ENCODE peak calls at places on chromosomes 11 and 22, in six cellular contexts. W, V, Z, N, G and E are unnamed samples.

GRCh38 chr11:69242583-69242940 is 51.4 kb upstream of the MYEOV start:
- DNase-seq in Z (no peak), N (no peak), W (no peak), G (no peak), V (no peak), E (no peak)

GRCh38 chr11:15654397-15654915 is 539.7 kb downstream of the INSC start:
- DNase-seq in N (no peak), Z (no peak), W (no peak), G (no peak), V (no peak), E (no peak)

GRCh38 chr22:22576244-22576988 is 17.4 kb upstream of the PRAME start:
- DNase-seq in N (peak), V (no peak), W (peak), G (peak), Z (peak), E (no peak)

GRCh38 chr22:44479662-44480061 is 18.4 kb downstream of the RTL6 start:
- DNase-seq in N (no peak), G (no peak), V (no peak), W (no peak), Z (no peak), E (no peak)

GRCh38 chr11:34251640-34251980 is 106.2 kb downstream of the ABTB2 start:
- DNase-seq in G (no peak), W (no peak), V (no peak), Z (no peak), N (no peak), E (no peak)

GRCh38 chr22:19122752-19123492 is 710 bp upstream of the DGCR2 start:
- DNase-seq in G (peak), V (no peak), N (no peak), Z (peak), W (no peak), E (no peak)

GRCh38 chr11:74819400-74819799 is 70.8 kb downstream of the RNF169 start:
- DNase-seq in W (no peak), G (no peak), Z (no peak), N (peak), V (no peak), E (no peak)

GRCh38 chr11:2689551-2690260 is 10.1 kb downstream of the KCNQ1OT1 start:
- DNase-seq in N (no peak), G (no peak), Z (no peak), W (no peak), V (no peak), E (no peak)

GRCh38 chr11:67022341-67022933 is 497 bp upstream of the SYT12 start:
- DNase-seq in V (no peak), Z (peak), G (no peak), W (peak), N (no peak), E (no peak)

GRCh38 chr11:90556612-90557011 is 333.8 kb upstream of the CHORDC1 start:
- DNase-seq in Z (no peak), W (no peak), V (no peak), G (no peak), N (no peak), E (no peak)

GRCh38 chr11:10654211-10655150 is 39.1 kb downstream of the IRAG1 start:
- DNase-seq in Z (peak), W (peak), N (peak), V (peak), G (peak), E (peak)

GRCh38 chr22:42330953-42331525 is 60.6 kb upstream of the TCF20 start:
- DNase-seq in Z (no peak), N (no peak), V (no peak), G (no peak), W (no peak), E (no peak)

GRCh38 chr11:70928854-70929598 is 323.4 kb downstream of the SHANK2 start:
- DNase-seq in G (no peak), Z (no peak), V (no peak), W (no peak), N (no peak), E (no peak)

GRCh38 chr11:72834905-72835304 is 20.7 kb downstream of the ATG16L2 start:
- DNase-seq in W (no peak), Z (no peak), V (no peak), G (no peak), N (no peak), E (no peak)

GRCh38 chr11:121661796-121662508 is 209.2 kb upstream of the SORL1-AS1 start:
- DNase-seq in W (no peak), N (no peak), Z (no peak), G (no peak), V (no peak), E (no peak)

GRCh38 chr22:45960477-45961386 is 16.2 kb downstream of the WNT7B start:
- DNase-seq in W (no peak), G (no peak), Z (no peak), N (no peak), V (no peak), E (no peak)

GRCh38 chr11:76830639-76831312 is 29.9 kb upstream of the ACER3 start:
- DNase-seq in N (no peak), V (no peak), W (no peak), Z (peak), G (no peak), E (peak)

GRCh38 chr22:47448231-47449035 is 686.0 kb downstream of the TBC1D22A start:
- DNase-seq in N (no peak), V (no peak), W (no peak), Z (no peak), G (no peak), E (no peak)

GRCh38 chr22:28907311-28908008 is 24.1 kb downstream of the ZNRF3 start:
- DNase-seq in V (peak), W (no peak), Z (no peak), G (no peak), N (no peak), E (no peak)

GRCh38 chr11:3865388-3866193 is 10.1 kb downstream of the STIM1 start:
- DNase-seq in V (no peak), G (peak), N (no peak), Z (no peak), W (no peak), E (no peak)

GRCh38 chr11:472816-473215 is 22.7 kb downstream of the PTDSS2 start:
- DNase-seq in V (no peak), N (no peak), W (no peak), Z (peak), G (no peak), E (no peak)

GRCh38 chr22:20105456-20106204 is 10.3 kb upstream of the RANBP1 start:
- DNase-seq in V (no peak), N (no peak), W (no peak), G (no peak), Z (no peak), E (no peak)

GRCh38 chr11:93209476-93209875 is 11.7 kb upstream of the SLC36A4 start:
- DNase-seq in W (no peak), V (no peak), G (no peak), Z (no peak), N (no peak), E (no peak)

GRCh38 chr11:1113405-1114201 is 38.9 kb downstream of the MUC2 start:
- DNase-seq in W (no peak), N (no peak), G (peak), V (no peak), Z (no peak), E (no peak)

GRCh38 chr11:44526438-44526837 is 39.0 kb upstream of the CD82 start:
- DNase-seq in V (no peak), N (no peak), Z (no peak), G (no peak), W (no peak), E (no peak)

GRCh38 chr11:113991170-113991569 is 16.3 kb downstream of the HTR3A start:
- DNase-seq in Z (no peak), W (no peak), G (peak), N (peak), V (no peak), E (peak)

GRCh38 chr11:44746894-44747293 is 20.1 kb downstream of the TSPAN18 start:
- DNase-seq in Z (peak), G (no peak), W (no peak), V (no peak), N (no peak), E (no peak)

DNA sequence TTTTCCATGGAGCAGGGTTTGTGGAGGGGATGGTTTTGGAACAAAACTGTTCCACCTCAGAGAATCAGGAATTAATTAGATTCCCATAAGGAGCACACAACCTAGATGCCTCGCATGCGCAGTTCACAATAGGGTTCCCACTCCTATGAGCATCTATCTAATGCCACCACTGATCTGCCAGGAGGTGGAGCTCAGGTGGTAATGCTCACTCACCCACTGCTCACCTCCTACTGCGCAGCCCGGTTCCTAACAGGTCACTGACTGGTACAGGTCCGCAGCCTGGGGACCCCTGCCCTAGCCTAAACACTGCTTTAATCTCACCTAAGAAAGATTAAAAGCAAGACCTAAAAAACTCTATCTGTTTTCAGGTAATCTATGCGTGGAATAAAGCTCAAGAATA is 553.0 kb downstream of the JRKL start:
- DNase-seq in Z (no peak), N (no peak), V (no peak), W (no peak), G (no peak), E (no peak)
- TF ChIP-seq JUND in Z (no peak), N (no peak), V (no peak), W (no peak), G (no peak), E (no peak)

GRCh38 chr11:102306817-102307814 is 10.2 kb upstream of the BIRC3 start:
- DNase-seq in N (no peak), G (no peak), V (no peak), Z (no peak), W (no peak), E (no peak)
- TF ChIP-seq JUND in N (no peak), G (no peak), V (no peak), Z (no peak), W (no peak), E (no peak)

GRCh38 chr22:49162841-49163240 is 664.8 kb downstream of the BRD1 start:
- DNase-seq in Z (no peak), N (no peak), G (no peak), W (no peak), V (no peak), E (no peak)

GRCh38 chr22:49159711-49160110 is 668.0 kb downstream of the BRD1 start:
- DNase-seq in V (no peak), Z (no peak), W (no peak), N (no peak), G (no peak), E (no peak)

GRCh38 chr22:49160261-49161001 is 667.2 kb downstream of the BRD1 start:
- DNase-seq in G (no peak), V (no peak), Z (no peak), W (no peak), N (no peak), E (no peak)

GRCh38 chr22:49163258-49163959 is 664.3 kb downstream of the BRD1 start:
- DNase-seq in W (no peak), G (no peak), Z (no peak), N (no peak), V (no peak), E (no peak)

DNA sequence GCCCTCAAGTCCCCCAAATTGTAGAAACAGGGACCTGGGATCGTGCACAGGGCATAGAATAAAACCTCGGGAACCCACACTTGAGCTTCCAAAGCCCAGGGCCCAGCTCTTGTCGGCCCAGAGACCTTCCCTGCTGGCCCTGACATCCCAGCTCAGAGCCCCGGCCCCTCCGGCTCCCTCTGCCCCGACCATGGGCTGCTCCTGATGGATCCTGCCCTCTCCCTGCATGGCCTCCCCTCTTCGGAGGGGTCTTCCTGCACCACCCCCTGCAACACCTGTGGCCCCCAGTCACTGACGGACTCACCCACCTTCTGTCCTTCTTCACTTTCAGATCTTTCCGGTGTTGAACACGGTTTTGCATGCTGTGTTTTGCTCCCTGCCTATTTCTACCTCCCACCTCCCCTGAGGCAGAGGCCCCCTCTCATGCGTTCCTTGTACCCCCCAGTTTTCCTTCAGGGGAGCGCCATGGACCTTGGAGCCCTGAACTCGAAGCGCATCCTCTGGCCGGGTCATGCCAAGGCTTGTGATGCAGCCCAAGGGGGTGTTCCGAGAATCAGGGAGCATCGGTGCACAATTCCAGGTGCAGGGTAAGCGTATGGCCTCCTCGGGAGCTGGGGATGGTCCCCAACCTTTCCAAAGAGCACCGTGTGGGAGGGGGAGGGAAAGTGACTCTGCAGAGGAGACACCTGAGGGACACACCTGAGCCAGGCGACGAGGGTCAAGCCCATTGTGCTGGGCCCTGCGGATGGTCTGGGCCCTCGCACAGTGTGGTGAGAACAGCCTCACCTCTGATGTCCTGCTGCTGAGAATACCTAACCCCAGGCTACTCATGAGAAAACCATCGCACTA is 666.4 kb downstream of the BRD1 start:
- DNase-seq in W (no peak), G (no peak), V (no peak), Z (no peak), N (no peak), E (no peak)
- TF ChIP-seq JUND in W (no peak), G (no peak), V (no peak), Z (no peak), N (no peak), E (no peak)

GRCh38 chr11:129814244-129814992 is 1.2 kb upstream of the TMEM45B start:
- DNase-seq in N (no peak), W (no peak), Z (peak), V (no peak), G (peak), E (no peak)
- TF ChIP-seq JUND in N (no peak), W (no peak), Z (no peak), V (no peak), G (no peak), E (no peak)

GRCh38 chr11:103397369-103397768 is 288.1 kb downstream of the DYNC2H1 start:
- DNase-seq in V (no peak), W (no peak), N (no peak), Z (no peak), G (no peak), E (no peak)
- TF ChIP-seq JUND in V (no peak), W (no peak), N (no peak), Z (no peak), G (no peak), E (no peak)